ENCODE peak calls at places on chromosomes 1 and 21, in seven cellular contexts. U is A673, A is NCI-H1092, Y is Calu3, T is adrenal gland, L is heart left ventricle, I is left lung. F is an unnamed sample.

GRCh38 chr1:197884173-197884572 is 18.3 kb upstream of the C1orf53 start:
- DNase-seq in U (no peak), A (no peak), Y (no peak), T (no peak), L (no peak), I (no peak), F (no peak)

GRCh38 chr1:204296431-204296988 is 63.2 kb downstream of the PLEKHA6 start:
- DNase-seq in U (no peak), A (no peak), Y (no peak), T (no peak), L (peak; percentile 32), I (no peak), F (no peak)

GRCh38 chr1:150619576-150620509 is 9.6 kb downstream of the ENSA start:
- DNase-seq in U (peak; percentile 91), A (no peak), Y (peak; percentile 43), T (peak; percentile 45), L (peak; percentile 33), I (peak; percentile 42), F (no peak)

GRCh38 chr1:28981170-28981569 is 66.8 kb downstream of the EPB41 start:
- DNase-seq in U (peak; percentile 57), A (no peak), Y (no peak), T (no peak), L (no peak), I (no peak), F (no peak)

GRCh38 chr1:6269997-6270401 is 9.1 kb upstream of the GPR153 start:
- DNase-seq in U (no peak), A (peak; percentile 73), Y (no peak), T (no peak), L (no peak), I (no peak), F (no peak)

GRCh38 chr1:247329097-247329617 is 2.5 kb downstream of the ZNF496 start:
- DNase-seq in U (no peak), A (no peak), Y (no peak), T (no peak), L (no peak), I (no peak), F (no peak)

GRCh38 chr1:2948001-2948750 is 73.1 kb upstream of the ACTRT2 start:
- DNase-seq in U (no peak), A (no peak), Y (no peak), T (no peak), L (no peak), I (no peak), F (no peak)

GRCh38 chr1:214550339-214551051 is 907 bp downstream of the PTPN14 start:
- DNase-seq in U (no peak), A (no peak), Y (no peak), T (no peak), L (no peak), I (peak; percentile 32), F (no peak)

GRCh38 chr1:214494706-214495105 is 56.7 kb downstream of the PTPN14 start:
- DNase-seq in U (no peak), A (no peak), Y (peak; percentile 23), T (no peak), L (no peak), I (no peak), F (no peak)

GRCh38 chr1:198254521-198254920 is 97.7 kb downstream of the NEK7 start:
- DNase-seq in U (no peak), A (no peak), Y (no peak), T (no peak), L (no peak), I (no peak), F (no peak)

GRCh38 chr1:9128161-9128519 is 762 bp downstream of the GPR157 start:
- DNase-seq in U (no peak), A (no peak), Y (peak; percentile 15), T (no peak), L (no peak), I (peak; percentile 46), F (peak; percentile 77)

GRCh38 chr1:212752934-212753497 is 38.6 kb downstream of the NSL1 start:
- DNase-seq in U (peak; percentile 5), A (no peak), Y (no peak), T (no peak), L (no peak), I (no peak), F (no peak)

GRCh38 chr1:87684786-87685185 is 356.1 kb downstream of the LMO4 start:
- DNase-seq in U (peak; percentile 80), A (no peak), Y (peak; percentile 54), T (no peak), L (peak; percentile 19), I (peak; percentile 33), F (no peak)

GRCh38 chr1:34825455-34826081 is 32.8 kb downstream of the GJA4 start:
- DNase-seq in U (no peak), A (peak; percentile 32), Y (peak; percentile 17), T (no peak), L (no peak), I (no peak), F (peak; percentile 65)

GRCh38 chr1:28640766-28641165 is 2.1 kb downstream of the TAF12 start:
- DNase-seq in U (no peak), A (no peak), Y (peak; percentile 43), T (no peak), L (no peak), I (no peak), F (no peak)

GRCh38 chr1:205237526-205238484 is 10.1 kb downstream of the TMCC2 start:
- DNase-seq in U (no peak), A (no peak), Y (no peak), T (no peak), L (no peak), I (no peak), F (no peak)

GRCh38 chr1:160325252-160325651 is 17.8 kb downstream of the COPA start:
- DNase-seq in U (no peak), A (peak; percentile 88), Y (no peak), T (no peak), L (no peak), I (no peak), F (no peak)

GRCh38 chr1:33021567-33022431 is 14.9 kb downstream of the AK2 start:
- DNase-seq in U (no peak), A (no peak), Y (no peak), T (no peak), L (no peak), I (no peak), F (no peak)

GRCh38 chr1:171743014-171743870 is 1.4 kb upstream of the VAMP4 start:
- DNase-seq in U (no peak), A (no peak), Y (no peak), T (peak; percentile 30), L (no peak), I (no peak), F (no peak)

GRCh38 chr1:59692591-59692990 is 122.2 kb upstream of the HOOK1 start:
- DNase-seq in U (peak; percentile 85), A (peak; percentile 17), Y (no peak), T (no peak), L (no peak), I (no peak), F (no peak)

GRCh38 chr1:228512852-228513243 is 25.7 kb downstream of the RNF187 start:
- DNase-seq in U (no peak), A (no peak), Y (no peak), T (no peak), L (no peak), I (no peak), F (no peak)

GRCh38 chr1:3598051-3598471 is 13.2 kb downstream of the MEGF6 start:
- DNase-seq in U (no peak), A (no peak), Y (no peak), T (no peak), L (peak; percentile 66), I (peak; percentile 70), F (no peak)

GRCh38 chr1:47708658-47709301 is 270.9 kb downstream of the FOXD2 start:
- DNase-seq in U (peak; percentile 52), A (no peak), Y (peak; percentile 33), T (no peak), L (no peak), I (no peak), F (no peak)

GRCh38 chr1:71273326-71273725 is 192.5 kb upstream of the ZRANB2 start:
- DNase-seq in U (peak; percentile 19), A (no peak), Y (no peak), T (no peak), L (no peak), I (no peak), F (no peak)

GRCh38 chr1:11707621-11708276 is 16.2 kb downstream of the DRAXIN start:
- DNase-seq in U (peak; percentile 94), A (peak; percentile 90), Y (peak; percentile 56), T (peak; percentile 54), L (peak; percentile 75), I (peak; percentile 58), F (no peak)

GRCh38 chr21:17491716-17492414 is 21.0 kb upstream of the CXADR start:
- DNase-seq in U (no peak), A (no peak), Y (peak; percentile 18), T (peak; percentile 26), L (no peak), I (peak; percentile 47), F (no peak)

GRCh38 chr1:27885114-27885528 is 12.8 kb downstream of the THEMIS2 start:
- DNase-seq in U (no peak), A (no peak), Y (no peak), T (no peak), L (no peak), I (no peak), F (no peak)

GRCh38 chr1:86502721-86503430 is 34.1 kb downstream of the CLCA1 start:
- DNase-seq in U (no peak), A (no peak), Y (peak; percentile 46), T (no peak), L (peak; percentile 41), I (no peak), F (no peak)

GRCh38 chr1:77925966-77926365 is 37.5 kb downstream of the NEXN start:
- DNase-seq in U (no peak), A (no peak), Y (no peak), T (no peak), L (no peak), I (no peak), F (no peak)

GRCh38 chr21:41958886-41959563 is 5.2 kb upstream of the C2CD2 start:
- DNase-seq in U (no peak), A (no peak), Y (peak; percentile 34), T (peak; percentile 82), L (no peak), I (no peak), F (no peak)

GRCh38 chr1:233614743-233615521 is 1.0 kb downstream of the KCNK1 start:
- DNase-seq in U (no peak), A (no peak), Y (peak; percentile 47), T (no peak), L (no peak), I (no peak), F (no peak)

GRCh38 chr1:101043776-101044175 is 18.2 kb upstream of the DPH5 start:
- DNase-seq in U (no peak), A (no peak), Y (no peak), T (no peak), L (no peak), I (no peak), F (no peak)

GRCh38 chr1:187999973-188000372 is 1171.2 kb downstream of the PLA2G4A start:
- DNase-seq in U (peak; percentile 10), A (no peak), Y (no peak), T (no peak), L (no peak), I (no peak), F (no peak)